ENCODE peak calls at places on chromosomes 3 and 15, in five cellular contexts. P is mesendoderm, L is mesenchymal stem cell, U is IMR-90, Q is H9. K is an unnamed sample. For H3K79me1, the result is how much of the 10 kb centered on the place peaks cover.

GRCh38 chr3:11640009-11640673 is 3.6 kb downstream of the VGLL4 start:
- DNase-seq in Q (no peak), P (no peak), L (no peak), U (peak), K (no peak)

GRCh38 chr3:140834266-140835037 is 107.2 kb upstream of the SLC25A36 start:
- DNase-seq in P (peak), L (no peak), U (no peak), Q (no peak), K (no peak)

GRCh38 chr15:100929641-100930042 is 10.5 kb downstream of the LRRK1 start:
- DNase-seq in L (no peak), Q (no peak), U (no peak), P (peak), K (no peak)

GRCh38 chr3:190941694-190942280 is 79.3 kb upstream of the GMNC start:
- DNase-seq in U (no peak), Q (peak), P (peak), L (no peak), K (no peak)

GRCh38 chr3:197417451-197417850 is 119.0 kb upstream of the DLG1 start:
- DNase-seq in L (peak), P (no peak), Q (no peak), U (peak), K (no peak)

GRCh38 chr3:184895350-184895749 is 83.4 kb downstream of the VPS8 start:
- DNase-seq in P (no peak), L (no peak), Q (no peak), U (no peak), K (no peak)

GRCh38 chr3:11019116-11019515 is 26.6 kb downstream of the SLC6A1 start:
- DNase-seq in Q (no peak), U (no peak), P (no peak), L (no peak), K (no peak)

GRCh38 chr3:176951144-176951543 is 246.1 kb downstream of the TBL1XR1 start:
- DNase-seq in U (no peak), P (no peak), L (no peak), Q (no peak), K (no peak)

GRCh38 chr3:65305836-65306235 is 618.0 kb upstream of the ADAMTS9 start:
- DNase-seq in P (no peak), Q (no peak), L (peak), U (no peak), K (no peak)

GRCh38 chr15:40441736-40442531 is 1.2 kb downstream of the BAHD1 start:
- DNase-seq in Q (no peak), P (no peak), L (no peak), U (no peak), K (no peak)

GRCh38 chr3:33911525-33912322 is 113.3 kb downstream of the PDCD6IP start:
- DNase-seq in P (peak), U (peak), Q (no peak), L (peak), K (no peak)

DNA sequence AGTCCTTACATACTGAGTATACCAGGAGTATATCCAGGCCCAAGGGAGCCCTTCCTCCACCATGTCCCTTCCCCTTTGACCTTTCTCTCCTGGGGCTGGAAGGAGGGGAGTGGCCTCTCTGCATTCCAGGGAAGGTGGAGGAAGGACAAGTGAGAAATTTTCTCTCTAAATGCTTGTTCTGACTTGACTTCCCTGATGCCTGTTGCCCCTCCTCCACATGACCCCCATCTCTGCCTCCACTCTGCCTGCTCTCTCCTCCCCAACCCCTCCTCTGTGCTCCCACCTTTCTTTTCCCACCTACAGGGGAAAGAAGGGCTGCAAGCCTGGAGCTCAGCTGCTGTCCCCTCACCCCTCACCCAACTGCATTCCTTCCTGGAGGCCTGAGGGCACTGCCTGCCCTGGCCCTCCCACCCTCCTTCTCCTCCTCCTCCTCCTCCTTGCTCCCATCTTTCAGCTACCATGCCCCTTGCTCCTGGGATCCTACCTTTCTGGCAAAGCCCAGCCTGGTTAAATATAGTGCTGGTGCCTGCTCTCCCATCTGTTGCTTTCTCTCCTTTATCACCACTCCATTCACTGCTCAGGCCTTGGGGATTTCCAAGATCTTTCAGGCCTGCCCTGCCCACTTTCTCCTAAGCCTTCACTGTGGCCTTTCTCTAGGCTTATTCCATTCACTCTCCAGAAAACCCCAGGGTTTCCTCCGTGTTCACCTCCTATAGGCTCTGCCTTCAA is 8.5 kb upstream of the DAG1 start:
- DNase-seq in P (peak), Q (peak), L (peak), U (peak), K (peak)
- H3K79me1 ChIP-seq in P (under half), Q (under half), L (under half), U (under half), K (under half)

GRCh38 chr3:38519000-38519399 is 22.9 kb downstream of the EXOG start:
- DNase-seq in P (no peak), U (peak), L (no peak), Q (no peak), K (no peak)
- H3K79me1 ChIP-seq in P (under half), U (under half), L (under half), Q (under half), K (under half)

GRCh38 chr15:62879770-62880169 is 162.8 kb upstream of the TPM1 start:
- DNase-seq in P (peak), L (no peak), Q (no peak), U (no peak), K (no peak)
- H3K79me1 ChIP-seq in P (under half), L (under half), Q (under half), U (under half), K (under half)

GRCh38 chr3:134312072-134312872 is 61.6 kb upstream of the RYK start:
- DNase-seq in U (no peak), L (no peak), Q (peak), P (peak), K (no peak)
- H3K79me1 ChIP-seq in U (half or more), L (under half), Q (under half), P (under half), K (under half)

GRCh38 chr3:129601713-129602112 is 4.8 kb downstream of the PLXND1 start:
- DNase-seq in L (no peak), U (no peak), Q (no peak), P (no peak), K (no peak)
- H3K79me1 ChIP-seq in L (under half), U (half or more), Q (under half), P (under half), K (under half)

DNA sequence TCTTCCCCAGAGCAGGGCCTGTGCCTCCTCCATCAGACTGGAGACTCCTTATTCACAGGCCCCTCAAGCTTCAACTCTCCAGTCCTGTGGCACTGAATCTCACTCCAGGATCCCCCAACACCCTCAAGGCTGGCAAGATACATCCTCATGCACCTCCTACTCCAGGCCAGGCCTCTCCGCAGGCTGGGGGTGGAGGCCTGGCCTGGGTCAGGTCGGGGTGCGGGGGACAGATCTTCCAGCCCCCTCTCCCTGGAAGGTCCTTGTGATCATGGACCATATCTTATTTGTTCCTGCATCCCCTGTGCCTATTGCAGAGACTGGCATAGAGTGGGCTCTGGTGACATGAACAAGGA is 147.3 kb downstream of the SMAD6 start:
- DNase-seq in L (no peak), Q (peak), P (no peak), U (no peak), K (no peak)
- H3K79me1 ChIP-seq in L (under half), Q (under half), P (under half), U (half or more), K (under half)

GRCh38 chr15:62807539-62808130 is 234.9 kb upstream of the TPM1 start:
- DNase-seq in U (no peak), P (peak), Q (peak), L (no peak), K (no peak)
- H3K79me1 ChIP-seq in U (under half), P (under half), Q (under half), L (under half), K (under half)

DNA sequence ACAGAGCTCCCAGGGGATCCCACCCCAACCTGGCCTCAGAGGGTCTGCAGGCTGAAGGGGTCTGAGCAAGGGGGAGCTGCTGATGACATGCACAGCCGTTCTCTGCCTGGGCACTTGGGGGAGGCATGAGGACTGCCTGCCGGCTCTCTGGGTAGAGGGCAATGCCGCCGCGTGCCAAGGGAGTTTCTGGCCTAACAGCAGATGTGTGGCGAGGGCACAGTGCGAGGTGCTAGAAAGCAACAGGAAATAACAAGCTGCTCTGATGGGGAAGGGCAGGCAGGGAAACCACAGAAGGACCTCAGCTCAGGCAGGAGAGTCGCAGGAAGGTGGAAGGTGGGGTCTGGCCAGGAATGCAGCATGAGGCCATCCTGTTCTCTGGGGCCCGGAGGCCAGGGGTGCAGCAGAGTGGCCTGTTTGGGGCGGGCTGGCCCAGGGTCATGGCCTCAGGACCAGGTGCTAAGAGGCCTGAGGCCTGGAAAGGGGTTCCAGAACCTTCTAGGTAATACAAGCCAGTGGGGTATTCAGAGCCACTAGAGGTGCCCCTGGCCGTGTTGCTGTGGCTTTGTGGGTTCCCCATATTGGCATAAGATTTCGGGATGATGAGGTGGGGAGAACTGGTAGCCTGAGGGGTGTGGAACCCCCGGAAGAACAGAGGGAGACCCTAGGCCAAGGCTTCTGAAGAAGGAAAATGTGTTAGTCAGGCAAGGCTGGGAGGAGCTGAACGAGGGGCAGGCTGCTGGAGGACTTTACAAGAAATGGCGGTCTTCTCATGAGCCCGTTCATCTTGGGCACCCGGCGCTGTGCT is 41.2 kb downstream of the RGMA start:
- DNase-seq in Q (no peak), U (no peak), P (no peak), L (no peak), K (no peak)
- H3K79me1 ChIP-seq in Q (under half), U (under half), P (under half), L (under half), K (under half)

GRCh38 chr3:134367412-134367811 is 6.8 kb downstream of the AMOTL2 start:
- DNase-seq in U (no peak), P (no peak), L (no peak), Q (no peak), K (no peak)

GRCh38 chr3:134366221-134366927 is 7.9 kb downstream of the AMOTL2 start:
- DNase-seq in Q (peak), U (no peak), L (no peak), P (no peak), K (no peak)

GRCh38 chr3:134365766-134366065 is 8.5 kb downstream of the AMOTL2 start:
- DNase-seq in L (no peak), P (no peak), U (no peak), Q (peak), K (no peak)

GRCh38 chr3:134367869-134368750 is 6.1 kb downstream of the AMOTL2 start:
- DNase-seq in L (no peak), P (no peak), U (no peak), Q (peak), K (no peak)

DNA sequence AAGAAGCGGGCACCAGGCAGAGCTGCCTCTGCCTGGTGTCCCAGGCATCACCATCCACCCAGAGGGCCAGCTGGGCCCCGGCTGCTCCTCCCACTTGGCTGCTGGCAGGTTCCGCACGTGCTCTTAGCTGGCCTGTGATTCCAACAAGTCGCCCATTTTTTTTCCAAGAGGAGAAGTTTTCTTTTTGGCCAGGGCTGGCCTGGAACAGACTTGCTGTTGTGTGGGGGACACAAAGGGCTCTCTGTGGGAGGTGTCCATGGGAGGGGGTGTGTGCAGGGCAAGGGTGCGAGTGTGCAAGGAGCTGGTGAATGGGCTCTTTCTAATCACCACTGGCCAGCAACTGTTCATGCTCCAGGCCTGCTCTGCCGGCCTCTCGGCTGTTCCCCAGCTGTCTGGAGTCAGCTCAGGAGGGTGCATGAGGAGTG is 7.3 kb downstream of the AMOTL2 start:
- DNase-seq in U (no peak), Q (peak), L (no peak), P (no peak), K (no peak)
- H3K79me1 ChIP-seq in U (half or more), Q (under half), L (under half), P (under half), K (under half)

K was measured in H1.